ENCODE peak calls at places on chromosome 19, in eight cellular contexts. T is Peyer's patch; G is fibroblast of lung; Y is IMR-90; H is PC-9; F is iris pigment epithelial cell; M is SK-MEL-5; C is stimulated activated CD8-positive, alpha-beta memory T cell treated with anti-CD3 and anti-CD28 coated beads, Interleukin-4, amount 100 ng/mL, for 4 hours. O is an unnamed sample.

GRCh38 chr19:22620912-22621311 is 13.2 kb upstream of the ZNF492 start:
- DNase-seq in T (no peak), G (no peak), Y (no peak), H (no peak), F (no peak), M (no peak), C (no peak), O (no peak)

GRCh38 chr19:35554076-35554475 is 8.7 kb downstream of the TMEM147 start:
- DNase-seq in T (no peak), G (no peak), Y (no peak), H (no peak), F (no peak), M (no peak), C (no peak), O (no peak)

GRCh38 chr19:3142292-3142670 is 6.4 kb downstream of the GNA15 start:
- DNase-seq in T (no peak), G (peak; percentile 77), Y (peak; percentile 87), H (no peak), F (peak; percentile 76), M (no peak), C (no peak), O (peak; percentile 70)

GRCh38 chr19:34172661-34173144 is 399 bp downstream of the LSM14A start:
- DNase-seq in T (no peak), G (no peak), Y (no peak), H (no peak), F (no peak), M (no peak), C (no peak), O (no peak)

GRCh38 chr19:40799558-40800338 is 757 bp downstream of the EGLN2 start:
- DNase-seq in T (peak; percentile 69), G (no peak), Y (no peak), H (peak; percentile 28), F (no peak), M (peak; percentile 33), C (no peak), O (no peak)

GRCh38 chr19:39425744-39426143 is 10.0 kb downstream of the RPS16 start:
- DNase-seq in T (no peak), G (no peak), Y (no peak), H (no peak), F (no peak), M (no peak), C (no peak), O (no peak)

GRCh38 chr19:36115453-36116343 is at the start of gene TBCB:
- DNase-seq in T (peak; percentile 93), G (no peak), Y (peak; percentile 28), H (peak; percentile 79), F (peak; percentile 38), M (peak; percentile 5), C (peak; percentile 83), O (peak; percentile 22)

GRCh38 chr19:43872547-43873336 is 45.6 kb downstream of the ZNF283 start:
- DNase-seq in T (no peak), G (peak; percentile 26), Y (no peak), H (no peak), F (no peak), M (no peak), C (no peak), O (no peak)

GRCh38 chr19:39110263-39110967 is 15.2 kb upstream of the PAK4 start:
- DNase-seq in T (peak; percentile 72), G (no peak), Y (no peak), H (peak; percentile 65), F (no peak), M (peak; percentile 62), C (peak; percentile 62), O (no peak)

GRCh38 chr19:48608798-48609263 is 2.3 kb downstream of the SPACA4 start:
- DNase-seq in T (peak; percentile 67), G (peak; percentile 37), Y (no peak), H (peak; percentile 39), F (no peak), M (peak; percentile 72), C (no peak), O (no peak)

GRCh38 chr19:33245948-33246728 is 20.5 kb upstream of the SLC7A10 start:
- DNase-seq in T (no peak), G (no peak), Y (no peak), H (no peak), F (no peak), M (no peak), C (no peak), O (no peak)

GRCh38 chr19:46211201-46211881 is 18.2 kb upstream of the IGFL1 start:
- DNase-seq in T (no peak), G (peak; percentile 32), Y (no peak), H (peak; percentile 92), F (peak; percentile 20), M (peak; percentile 20), C (no peak), O (no peak)

GRCh38 chr19:17860993-17861360 is 1.3 kb downstream of the RPL18A start:
- DNase-seq in T (no peak), G (no peak), Y (peak; percentile 25), H (no peak), F (no peak), M (no peak), C (no peak), O (no peak)

GRCh38 chr19:18507021-18507726 is 14.7 kb downstream of the ELL start:
- DNase-seq in T (peak; percentile 71), G (peak; percentile 42), Y (no peak), H (peak; percentile 21), F (peak; percentile 28), M (no peak), C (no peak), O (peak; percentile 79)

GRCh38 chr19:5154129-5154798 is 185.4 kb downstream of the KDM4B start:
- DNase-seq in T (peak; percentile 62), G (no peak), Y (no peak), H (no peak), F (no peak), M (peak; percentile 47), C (no peak), O (no peak)

GRCh38 chr19:12800873-12801465 is 631 bp downstream of the PRDX2 start:
- DNase-seq in T (peak; percentile 67), G (no peak), Y (no peak), H (no peak), F (no peak), M (no peak), C (no peak), O (no peak)

GRCh38 chr19:47158367-47158791 is 27.7 kb downstream of the SAE1 start:
- DNase-seq in T (no peak), G (no peak), Y (no peak), H (no peak), F (no peak), M (no peak), C (no peak), O (no peak)

GRCh38 chr19:44748426-44749254 is at the start of gene BCL3:
- DNase-seq in T (peak; percentile 91), G (no peak), Y (no peak), H (peak; percentile 88), F (peak; percentile 66), M (peak; percentile 25), C (no peak), O (no peak)

GRCh38 chr19:1046836-1047695 is 7.2 kb downstream of the ABCA7 start:
- DNase-seq in T (peak; percentile 50), G (no peak), Y (no peak), H (no peak), F (no peak), M (no peak), C (no peak), O (no peak)

GRCh38 chr19:9857076-9857721 is 22.1 kb downstream of the PIN1 start:
- DNase-seq in T (no peak), G (no peak), Y (no peak), H (no peak), F (no peak), M (no peak), C (no peak), O (no peak)

GRCh38 chr19:8698433-8699063 is at the start of gene ACTL9:
- DNase-seq in T (no peak), G (no peak), Y (no peak), H (no peak), F (no peak), M (no peak), C (no peak), O (no peak)

GRCh38 chr19:39705578-39706188 is 1.4 kb downstream of the LGALS14 start:
- DNase-seq in T (no peak), G (no peak), Y (no peak), H (no peak), F (no peak), M (no peak), C (no peak), O (peak; percentile 51)

GRCh38 chr19:6086081-6086858 is 24.0 kb downstream of the RFX2 start:
- DNase-seq in T (no peak), G (peak; percentile 38), Y (peak; percentile 71), H (no peak), F (peak; percentile 56), M (no peak), C (no peak), O (no peak)

GRCh38 chr19:6459356-6460098 is at the start of gene SLC25A23:
- DNase-seq in T (peak; percentile 88), G (peak; percentile 75), Y (peak; percentile 64), H (peak; percentile 77), F (peak; percentile 66), M (peak; percentile 76), C (peak; percentile 24), O (peak; percentile 20)

GRCh38 chr19:11482384-11483050 is 1.7 kb upstream of the ELAVL3 start:
- DNase-seq in T (peak; percentile 85), G (peak; percentile 55), Y (peak; percentile 72), H (peak; percentile 73), F (peak; percentile 75), M (peak; percentile 74), C (peak; percentile 56), O (peak; percentile 71)

GRCh38 chr19:18429717-18430416 is 8.1 kb downstream of the ISYNA1 start:
- DNase-seq in T (no peak), G (no peak), Y (no peak), H (no peak), F (no peak), M (no peak), C (no peak), O (no peak)

GRCh38 chr19:58522709-58523108 is 3.1 kb upstream of the ZBTB45 start:
- DNase-seq in T (no peak), G (no peak), Y (no peak), H (no peak), F (no peak), M (no peak), C (no peak), O (no peak)